ENCODE peak calls at places on chromosomes 4 and X, in five cellular contexts. G is left ventricle myocardium inferior; Q is mesothelial cell of epicardium; Z is CD4-positive, alpha-beta T cell; Y is upper lobe of right lung. M is an unnamed sample.
A peak's percentile ranks its signal among the peaks of the same experiment; 100 is the strongest.

GRCh38 chr4:62548108-62548524 is 1348.0 kb downstream of the ADGRL3 start:
- DNase-seq in G (peak; percentile 55), Q (no peak), Z (no peak), Y (no peak), M (no peak)

GRCh38 chr4:169282429-169283113 is 11.8 kb upstream of the SH3RF1 start:
- DNase-seq in G (no peak), Q (no peak), Z (no peak), Y (no peak), M (no peak)

GRCh38 chr4:15354358-15354757 is 73.5 kb upstream of the C1QTNF7 start:
- DNase-seq in G (no peak), Q (no peak), Z (no peak), Y (no peak), M (no peak)

GRCh38 chrX:72145181-72145580 is 13.5 kb upstream of the RTL5 start:
- DNase-seq in G (no peak), Q (no peak), Z (no peak), Y (no peak), M (no peak)

GRCh38 chr4:47002593-47002992 is 9.2 kb upstream of the GABRA4 start:
- DNase-seq in G (no peak), Q (no peak), Z (no peak), Y (no peak), M (no peak)

GRCh38 chr4:38177035-38177791 is 217.0 kb downstream of the PTTG2 start:
- DNase-seq in G (peak; percentile 34), Q (no peak), Z (peak; percentile 28), Y (no peak), M (no peak)

GRCh38 chrX:152601848-152602616 is 35.7 kb upstream of the GABRQ start:
- DNase-seq in G (no peak), Q (no peak), Z (no peak), Y (no peak), M (no peak)

GRCh38 chrX:138939038-138939437 is 227.5 kb upstream of the FGF13 start:
- DNase-seq in G (no peak), Q (no peak), Z (no peak), Y (no peak), M (no peak)

GRCh38 chr4:184536881-184537248 is 62.5 kb upstream of the IRF2 start:
- DNase-seq in G (no peak), Q (no peak), Z (no peak), Y (no peak), M (no peak)

GRCh38 chrX:47366051-47366722 is 4.2 kb upstream of the ZNF157 start:
- DNase-seq in G (peak; percentile 42), Q (peak; percentile 30), Z (peak; percentile 63), Y (peak; percentile 73), M (peak; percentile 45)

GRCh38 chr4:29058519-29058918 is 1661.7 kb upstream of the PCDH7 start:
- DNase-seq in G (no peak), Q (no peak), Z (no peak), Y (no peak), M (no peak)

GRCh38 chr4:72712997-72713396 is 144.0 kb upstream of the ADAMTS3 start:
- DNase-seq in G (no peak), Q (no peak), Z (no peak), Y (no peak), M (no peak)

GRCh38 chr4:74205559-74205958 is 47.6 kb downstream of the MTHFD2L start:
- DNase-seq in G (no peak), Q (no peak), Z (no peak), Y (no peak), M (no peak)

GRCh38 chr4:16082424-16083216 is 1.2 kb downstream of the PROM1 start:
- DNase-seq in G (no peak), Q (peak; percentile 62), Z (no peak), Y (peak; percentile 71), M (peak; percentile 78)

GRCh38 chrX:63250253-63250868 is 100.8 kb downstream of the SPIN4 start:
- DNase-seq in G (no peak), Q (no peak), Z (peak; percentile 0), Y (no peak), M (peak; percentile 18)

GRCh38 chr4:54228064-54228527 is 997 bp upstream of the PDGFRA start:
- DNase-seq in G (peak; percentile 80), Q (peak; percentile 76), Z (no peak), Y (peak; percentile 80), M (peak; percentile 79)

GRCh38 chr4:38867478-38868054 is at the start of gene FAM114A1:
- DNase-seq in G (peak; percentile 85), Q (peak; percentile 47), Z (no peak), Y (peak; percentile 90), M (peak; percentile 51)

GRCh38 chrX:139246295-139246694 is 284.2 kb upstream of the F9 start:
- DNase-seq in G (no peak), Q (no peak), Z (no peak), Y (no peak), M (no peak)

GRCh38 chrX:17242470-17242869 is 132.5 kb upstream of the NHS start:
- DNase-seq in G (no peak), Q (no peak), Z (peak; percentile 0), Y (no peak), M (peak; percentile 47)

GRCh38 chrX:15512401-15512965 is 11.9 kb downstream of the BMX start:
- DNase-seq in G (no peak), Q (no peak), Z (no peak), Y (no peak), M (no peak)